ENCODE peak calls at places on chromosomes 1 and 21, in six cellular contexts. One of them, this sample, is unnamed. For H3K4me1, the result is how much of the 10 kb centered on the place peaks cover.

GRCh38 chr1:54409156-54410142 is 3.3 kb upstream of the SSBP3 start:
- DNase-seq in colonic mucosa: peak
- DNase-seq in upper lobe of right lung: no peak
- DNase-seq in Panc1: no peak
- DNase-seq in right atrium auricular region: no peak
- DNase-seq in pancreas: no peak
- DNase-seq in this sample: no peak

GRCh38 chr1:154791292-154792278 is 78.5 kb downstream of the KCNN3 start:
- DNase-seq in colonic mucosa: no peak
- DNase-seq in upper lobe of right lung: no peak
- DNase-seq in Panc1: no peak
- DNase-seq in right atrium auricular region: no peak
- DNase-seq in pancreas: no peak
- DNase-seq in this sample: no peak

GRCh38 chr21:26377111-26377694 is 195.9 kb downstream of the CYYR1 start:
- DNase-seq in colonic mucosa: no peak
- DNase-seq in upper lobe of right lung: no peak
- DNase-seq in Panc1: no peak
- DNase-seq in right atrium auricular region: no peak
- DNase-seq in pancreas: no peak
- DNase-seq in this sample: no peak

GRCh38 chr1:17663646-17664045 is 91.5 kb upstream of the ACTL8 start:
- DNase-seq in colonic mucosa: no peak
- DNase-seq in upper lobe of right lung: no peak
- DNase-seq in Panc1: no peak
- DNase-seq in right atrium auricular region: no peak
- DNase-seq in pancreas: no peak
- DNase-seq in this sample: no peak

GRCh38 chr21:44740721-44741120 is 29.3 kb upstream of the TSPEAR start:
- DNase-seq in colonic mucosa: no peak
- DNase-seq in upper lobe of right lung: no peak
- DNase-seq in Panc1: no peak
- DNase-seq in right atrium auricular region: no peak
- DNase-seq in pancreas: no peak
- DNase-seq in this sample: no peak

GRCh38 chr1:197331565-197331964 is 63.5 kb downstream of the CRB1 start:
- DNase-seq in colonic mucosa: no peak
- DNase-seq in upper lobe of right lung: no peak
- DNase-seq in Panc1: no peak
- DNase-seq in right atrium auricular region: no peak
- DNase-seq in pancreas: no peak
- DNase-seq in this sample: no peak

GRCh38 chr1:47810964-47811650 is 186.1 kb downstream of the TRABD2B start:
- DNase-seq in colonic mucosa: no peak
- DNase-seq in upper lobe of right lung: no peak
- DNase-seq in Panc1: no peak
- DNase-seq in right atrium auricular region: no peak
- DNase-seq in pancreas: no peak
- DNase-seq in this sample: no peak

GRCh38 chr1:168452329-168452728 is 91.5 kb downstream of the XCL2 start:
- DNase-seq in colonic mucosa: no peak
- DNase-seq in upper lobe of right lung: no peak
- DNase-seq in Panc1: no peak
- DNase-seq in right atrium auricular region: no peak
- DNase-seq in pancreas: no peak
- DNase-seq in this sample: no peak

GRCh38 chr1:153353226-153353947 is 4.3 kb upstream of the S100A9 start:
- DNase-seq in colonic mucosa: peak
- DNase-seq in upper lobe of right lung: no peak
- DNase-seq in Panc1: no peak
- DNase-seq in right atrium auricular region: no peak
- DNase-seq in pancreas: no peak
- DNase-seq in this sample: no peak

GRCh38 chr1:27687906-27688305 is 15.9 kb upstream of the IFI6 start:
- DNase-seq in colonic mucosa: no peak
- DNase-seq in upper lobe of right lung: no peak
- DNase-seq in Panc1: no peak
- DNase-seq in right atrium auricular region: no peak
- DNase-seq in pancreas: no peak
- DNase-seq in this sample: no peak

GRCh38 chr1:52558941-52559340 is 6.0 kb upstream of the TUT4 start:
- DNase-seq in colonic mucosa: no peak
- DNase-seq in upper lobe of right lung: no peak
- DNase-seq in Panc1: no peak
- DNase-seq in right atrium auricular region: no peak
- DNase-seq in pancreas: no peak
- DNase-seq in this sample: no peak

GRCh38 chr1:200795151-200795550 is 56.5 kb downstream of the CAMSAP2 start:
- DNase-seq in colonic mucosa: no peak
- DNase-seq in upper lobe of right lung: no peak
- DNase-seq in Panc1: no peak
- DNase-seq in right atrium auricular region: no peak
- DNase-seq in pancreas: no peak
- DNase-seq in this sample: no peak

GRCh38 chr1:231638647-231639046 is 12.1 kb downstream of the DISC1 start:
- DNase-seq in colonic mucosa: no peak
- DNase-seq in upper lobe of right lung: no peak
- DNase-seq in Panc1: no peak
- DNase-seq in right atrium auricular region: no peak
- DNase-seq in pancreas: no peak
- DNase-seq in this sample: no peak

GRCh38 chr1:226951286-226952120 is 11.4 kb downstream of the COQ8A start:
- DNase-seq in colonic mucosa: no peak
- DNase-seq in upper lobe of right lung: no peak
- DNase-seq in Panc1: no peak
- DNase-seq in right atrium auricular region: peak
- DNase-seq in pancreas: no peak
- DNase-seq in this sample: no peak

GRCh38 chr1:107782192-107782845 is 182.7 kb downstream of the VAV3 start:
- DNase-seq in colonic mucosa: peak
- DNase-seq in upper lobe of right lung: no peak
- DNase-seq in Panc1: no peak
- DNase-seq in right atrium auricular region: no peak
- DNase-seq in pancreas: no peak
- DNase-seq in this sample: no peak

GRCh38 chr1:59261537-59261936 is 35.4 kb upstream of the FGGY start:
- DNase-seq in colonic mucosa: no peak
- DNase-seq in upper lobe of right lung: no peak
- DNase-seq in Panc1: no peak
- DNase-seq in right atrium auricular region: no peak
- DNase-seq in pancreas: no peak
- DNase-seq in this sample: no peak

GRCh38 chr1:86704972-86705632 is 726 bp downstream of the SH3GLB1 start:
- DNase-seq in colonic mucosa: peak
- DNase-seq in upper lobe of right lung: no peak
- DNase-seq in Panc1: no peak
- DNase-seq in right atrium auricular region: peak
- DNase-seq in pancreas: peak
- DNase-seq in this sample: peak

GRCh38 chr1:152227310-152227928 is 3.4 kb upstream of the HRNR start:
- DNase-seq in colonic mucosa: no peak
- DNase-seq in upper lobe of right lung: no peak
- DNase-seq in Panc1: no peak
- DNase-seq in right atrium auricular region: no peak
- DNase-seq in pancreas: no peak
- DNase-seq in this sample: no peak

GRCh38 chr1:6860401-6860800 is 75.1 kb downstream of the CAMTA1 start:
- DNase-seq in colonic mucosa: no peak
- DNase-seq in upper lobe of right lung: no peak
- DNase-seq in Panc1: no peak
- DNase-seq in right atrium auricular region: no peak
- DNase-seq in pancreas: no peak
- DNase-seq in this sample: no peak

GRCh38 chr1:64537942-64538341 is 68.0 kb downstream of the CACHD1 start:
- DNase-seq in colonic mucosa: no peak
- DNase-seq in upper lobe of right lung: no peak
- DNase-seq in Panc1: no peak
- DNase-seq in right atrium auricular region: no peak
- DNase-seq in pancreas: no peak
- DNase-seq in this sample: no peak

GRCh38 chr1:98672184-98672583 is 10.7 kb downstream of the SNX7 start:
- DNase-seq in colonic mucosa: no peak
- DNase-seq in upper lobe of right lung: no peak
- DNase-seq in Panc1: no peak
- DNase-seq in right atrium auricular region: no peak
- DNase-seq in pancreas: no peak
- DNase-seq in this sample: no peak

GRCh38 chr1:109603229-109603628 is 16.2 kb downstream of the GNAT2 start:
- DNase-seq in colonic mucosa: no peak
- DNase-seq in upper lobe of right lung: no peak
- DNase-seq in Panc1: no peak
- DNase-seq in right atrium auricular region: no peak
- DNase-seq in pancreas: no peak
- DNase-seq in this sample: no peak

GRCh38 chr1:1128454-1129139 is 12.7 kb upstream of the C1orf159 start:
- DNase-seq in colonic mucosa: peak
- DNase-seq in upper lobe of right lung: no peak
- DNase-seq in Panc1: no peak
- DNase-seq in right atrium auricular region: no peak
- DNase-seq in pancreas: no peak
- DNase-seq in this sample: no peak

GRCh38 chr1:25990702-25991395 is 7.0 kb downstream of the PAFAH2 start:
- DNase-seq in colonic mucosa: no peak
- DNase-seq in upper lobe of right lung: no peak
- DNase-seq in Panc1: no peak
- DNase-seq in right atrium auricular region: no peak
- DNase-seq in pancreas: no peak
- DNase-seq in this sample: no peak

GRCh38 chr1:35187816-35188342 is 5.1 kb downstream of the SFPQ start:
- DNase-seq in colonic mucosa: no peak
- DNase-seq in upper lobe of right lung: no peak
- DNase-seq in Panc1: no peak
- DNase-seq in right atrium auricular region: no peak
- DNase-seq in pancreas: no peak
- DNase-seq in this sample: no peak

GRCh38 chr1:107692580-107693345 is 272.2 kb downstream of the VAV3 start:
- DNase-seq in colonic mucosa: no peak
- DNase-seq in upper lobe of right lung: no peak
- DNase-seq in Panc1: no peak
- DNase-seq in right atrium auricular region: no peak
- DNase-seq in pancreas: no peak
- DNase-seq in this sample: no peak

GRCh38 chr21:42564561-42564971 is 50.9 kb downstream of the SLC37A1 start:
- DNase-seq in colonic mucosa: no peak
- DNase-seq in upper lobe of right lung: peak
- DNase-seq in Panc1: no peak
- DNase-seq in right atrium auricular region: no peak
- DNase-seq in pancreas: no peak
- DNase-seq in this sample: peak
- H3K4me1 ChIP-seq in colonic mucosa: under half
- H3K4me1 ChIP-seq in upper lobe of right lung: under half
- H3K4me1 ChIP-seq in Panc1: under half
- H3K4me1 ChIP-seq in right atrium auricular region: under half
- H3K4me1 ChIP-seq in pancreas: under half
- H3K4me1 ChIP-seq in this sample: under half

GRCh38 chr21:37183749-37184148 is 83.4 kb downstream of the VPS26C start:
- DNase-seq in colonic mucosa: no peak
- DNase-seq in upper lobe of right lung: no peak
- DNase-seq in Panc1: no peak
- DNase-seq in right atrium auricular region: no peak
- DNase-seq in pancreas: no peak
- DNase-seq in this sample: no peak
- H3K4me1 ChIP-seq in colonic mucosa: under half
- H3K4me1 ChIP-seq in upper lobe of right lung: under half
- H3K4me1 ChIP-seq in Panc1: under half
- H3K4me1 ChIP-seq in right atrium auricular region: under half
- H3K4me1 ChIP-seq in pancreas: under half
- H3K4me1 ChIP-seq in this sample: under half

GRCh38 chr1:15949453-15950245 is 26.3 kb downstream of the ZBTB17 start:
- DNase-seq in colonic mucosa: peak
- DNase-seq in upper lobe of right lung: peak
- DNase-seq in Panc1: no peak
- DNase-seq in right atrium auricular region: peak
- DNase-seq in pancreas: peak
- DNase-seq in this sample: peak
- H3K4me1 ChIP-seq in colonic mucosa: under half
- H3K4me1 ChIP-seq in upper lobe of right lung: half or more
- H3K4me1 ChIP-seq in Panc1: half or more
- H3K4me1 ChIP-seq in right atrium auricular region: half or more
- H3K4me1 ChIP-seq in pancreas: under half
- H3K4me1 ChIP-seq in this sample: half or more

DNA sequence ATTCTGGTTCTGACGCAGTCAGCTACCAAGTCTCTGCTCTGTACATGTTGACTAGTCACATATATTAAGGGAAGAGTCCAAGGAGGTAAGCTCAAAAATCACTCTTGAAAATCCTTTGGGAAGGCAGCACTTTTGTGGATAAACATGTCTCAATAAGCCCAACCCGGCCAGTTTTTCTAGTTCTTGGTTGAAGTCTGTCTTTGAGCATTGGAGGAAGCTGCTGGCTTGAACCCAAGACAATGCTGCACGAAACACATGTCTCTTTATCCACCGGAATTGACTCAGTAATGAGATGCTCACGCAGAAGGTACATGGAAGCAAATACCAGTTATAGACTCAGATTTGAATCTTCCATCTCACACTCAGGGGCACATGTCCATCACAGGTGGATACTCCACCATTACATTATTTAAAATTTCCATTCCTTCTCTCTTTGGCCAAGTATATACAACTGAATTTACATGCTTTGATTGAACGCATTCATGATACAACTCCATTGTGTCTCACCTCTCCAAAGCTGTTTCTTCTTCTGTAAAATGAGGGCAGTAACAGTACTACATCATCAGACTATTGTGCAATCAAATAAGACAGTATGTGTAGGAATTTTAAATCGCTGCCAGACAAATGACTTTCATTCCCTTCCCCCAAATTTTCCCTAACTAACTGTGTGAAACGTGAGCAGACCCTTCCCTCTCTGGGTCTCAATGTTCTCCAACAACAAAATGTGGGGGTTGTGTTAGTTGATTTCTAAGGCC is 9.6 kb upstream of the GUCA2A start:
- DNase-seq in colonic mucosa: no peak
- DNase-seq in upper lobe of right lung: no peak
- DNase-seq in Panc1: no peak
- DNase-seq in right atrium auricular region: no peak
- DNase-seq in pancreas: no peak
- DNase-seq in this sample: no peak
- H3K4me1 ChIP-seq in colonic mucosa: under half
- H3K4me1 ChIP-seq in upper lobe of right lung: half or more
- H3K4me1 ChIP-seq in Panc1: under half
- H3K4me1 ChIP-seq in right atrium auricular region: under half
- H3K4me1 ChIP-seq in pancreas: under half
- H3K4me1 ChIP-seq in this sample: half or more

DNA sequence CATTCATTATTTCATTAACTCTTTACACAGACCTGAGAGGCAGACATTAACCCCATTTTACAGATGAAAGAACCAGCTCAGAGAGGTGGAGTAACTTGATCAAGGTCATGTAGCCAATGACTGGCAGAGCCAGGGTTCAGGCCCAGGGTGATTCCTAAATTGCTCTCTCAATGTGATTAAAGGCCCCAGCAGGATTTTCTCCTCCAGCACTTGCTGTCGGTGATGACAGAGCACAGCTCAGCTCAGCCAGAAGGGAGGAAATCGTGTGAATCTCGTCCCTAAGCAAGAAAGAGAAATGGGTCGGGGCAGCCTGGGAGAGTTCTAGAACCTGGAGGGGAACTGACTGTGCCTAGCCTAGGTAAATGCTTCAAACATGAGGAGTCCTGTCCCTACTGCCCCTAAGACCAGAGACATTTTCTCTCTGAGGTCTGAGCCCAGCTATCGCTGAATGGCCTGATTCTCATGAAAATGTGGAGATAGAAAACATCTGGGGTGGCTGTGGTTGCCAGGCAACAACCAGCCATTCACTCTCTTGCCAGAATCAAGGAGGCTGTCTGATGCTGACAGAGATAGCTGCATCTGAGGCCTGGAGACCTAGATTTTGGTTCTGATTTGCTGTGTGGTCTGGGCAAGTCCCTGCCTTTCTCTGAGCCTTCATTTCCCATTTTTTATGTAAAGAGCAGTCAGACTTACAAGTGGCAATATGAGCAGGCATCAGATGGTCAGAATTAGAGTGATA is 19.6 kb upstream of the RNF19B start:
- DNase-seq in colonic mucosa: no peak
- DNase-seq in upper lobe of right lung: no peak
- DNase-seq in Panc1: no peak
- DNase-seq in right atrium auricular region: no peak
- DNase-seq in pancreas: no peak
- DNase-seq in this sample: no peak
- H3K4me1 ChIP-seq in colonic mucosa: under half
- H3K4me1 ChIP-seq in upper lobe of right lung: half or more
- H3K4me1 ChIP-seq in Panc1: under half
- H3K4me1 ChIP-seq in right atrium auricular region: under half
- H3K4me1 ChIP-seq in pancreas: under half
- H3K4me1 ChIP-seq in this sample: half or more